ENCODE peak calls at places on chromosome 15, in nine cellular contexts. A is stimulated activated CD4-positive, alpha-beta T cell treated with anti-CD3 and anti-CD28 coated beads, Interleukin-2, amount 100 ng/mL, for 48 hours; L is WTC11; D is nephron progenitor cell; Y is sigmoid colon; Z is mucosa of gallbladder; V is MV-4-11; W is adrenal gland; P is AG04450. Q is an unnamed sample.

GRCh38 chr15:60385620-60386552 is 11.9 kb downstream of the ANXA2 start:
- DNase-seq in L (no peak), P (no peak), W (no peak), V (no peak), A (no peak), Y (no peak), Z (no peak), D (no peak), Q (no peak)

GRCh38 chr15:29857196-29857595 is 34.9 kb upstream of the TJP1 start:
- DNase-seq in A (no peak), P (no peak), L (no peak), D (no peak), Y (no peak), V (no peak), Z (no peak), W (no peak), Q (no peak)

GRCh38 chr15:39583586-39584265 is 2.8 kb downstream of the THBS1 start:
- DNase-seq in L (peak), P (no peak), W (no peak), D (peak), A (peak), Z (no peak), V (no peak), Y (peak), Q (peak)

GRCh38 chr15:53072077-53072476 is 281.9 kb upstream of the ONECUT1 start:
- DNase-seq in L (peak), P (no peak), W (peak), A (peak), Y (no peak), Z (peak), D (peak), V (peak), Q (peak)

GRCh38 chr15:29377141-29377540 is 107.5 kb upstream of the NSMCE3 start:
- DNase-seq in A (no peak), V (peak), Y (no peak), D (no peak), Z (no peak), P (no peak), W (no peak), L (no peak), Q (no peak)

GRCh38 chr15:101407966-101408775 is 81.3 kb downstream of the PCSK6 start:
- DNase-seq in A (no peak), W (no peak), Z (no peak), P (no peak), D (no peak), L (no peak), Y (no peak), V (no peak), Q (no peak)

GRCh38 chr15:65372787-65373067 is 5.1 kb downstream of the IGDCC3 start:
- DNase-seq in Z (no peak), D (no peak), W (no peak), P (no peak), V (no peak), L (no peak), A (no peak), Y (no peak), Q (peak)

GRCh38 chr15:55327392-55327791 is 8.4 kb downstream of the PIGB start:
- DNase-seq in D (no peak), L (no peak), Y (no peak), Z (no peak), P (no peak), W (no peak), V (peak), A (no peak), Q (no peak)

GRCh38 chr15:59268199-59268979 is 61.7 kb downstream of the LDHAL6B start:
- DNase-seq in Y (no peak), L (no peak), V (peak), Z (no peak), P (no peak), D (no peak), W (no peak), A (no peak), Q (no peak)

GRCh38 chr15:26806161-26806560 is 33.3 kb upstream of the GABRB3 start:
- DNase-seq in P (no peak), D (no peak), V (no peak), W (no peak), L (no peak), Y (no peak), A (no peak), Z (peak), Q (no peak)

GRCh38 chr15:84591815-84592214 is 9.0 kb upstream of the ZSCAN2 start:
- DNase-seq in L (no peak), V (no peak), Z (no peak), P (no peak), W (no peak), A (no peak), Y (no peak), D (no peak), Q (no peak)

GRCh38 chr15:64837502-64837901 is 4.2 kb upstream of the PLEKHO2 start:
- DNase-seq in Y (peak), P (no peak), A (no peak), W (no peak), V (peak), D (no peak), Z (no peak), L (no peak), Q (no peak)

GRCh38 chr15:68285243-68285980 is 7.9 kb downstream of the FEM1B start:
- DNase-seq in W (no peak), D (no peak), V (peak), A (no peak), Y (no peak), P (no peak), Z (no peak), L (peak), Q (no peak)

GRCh38 chr15:52682776-52683175 is 3.6 kb upstream of the ATOSA start:
- DNase-seq in V (peak), A (no peak), Z (no peak), D (no peak), Y (no peak), L (no peak), W (no peak), P (no peak), Q (no peak)

GRCh38 chr15:91864669-91865068 is 11.2 kb downstream of the SLCO3A1 start:
- DNase-seq in D (no peak), L (no peak), V (no peak), P (no peak), A (no peak), Z (no peak), W (no peak), Y (no peak), Q (no peak)

GRCh38 chr15:39670687-39671086 is 89.8 kb downstream of the THBS1 start:
- DNase-seq in Y (no peak), Z (no peak), D (no peak), V (no peak), A (no peak), P (no peak), W (no peak), L (no peak), Q (no peak)

GRCh38 chr15:90871716-90872480 is 3.5 kb downstream of the FURIN start:
- DNase-seq in Z (no peak), V (no peak), D (peak), W (no peak), L (peak), Y (no peak), P (no peak), A (no peak), Q (no peak)

GRCh38 chr15:88810449-88810848 is 7.2 kb downstream of the ACAN start:
- DNase-seq in W (no peak), Y (no peak), D (no peak), P (no peak), L (no peak), A (no peak), Z (no peak), V (no peak), Q (no peak)

GRCh38 chr15:51731549-51732267 is 5.7 kb downstream of the LYSMD2 start:
- DNase-seq in L (no peak), W (no peak), Y (no peak), P (peak), A (no peak), Z (peak), D (no peak), V (peak), Q (no peak)

GRCh38 chr15:28989239-28989830 is 103.6 kb downstream of the APBA2 start:
- DNase-seq in L (peak), P (no peak), V (peak), W (no peak), D (no peak), A (no peak), Y (no peak), Z (no peak), Q (peak)

GRCh38 chr15:83380026-83380425 is 67.1 kb upstream of the SH3GL3 start:
- DNase-seq in P (no peak), D (no peak), A (no peak), Y (no peak), V (no peak), Z (no peak), L (no peak), W (no peak), Q (no peak)

GRCh38 chr15:71272932-71273331 is 157.7 kb downstream of the THSD4 start:
- DNase-seq in P (peak), A (no peak), V (no peak), Z (no peak), L (no peak), D (no peak), W (no peak), Y (no peak), Q (no peak)

GRCh38 chr15:66787472-66787871 is 85.4 kb downstream of the SMAD6 start:
- DNase-seq in L (no peak), P (no peak), A (no peak), D (no peak), W (no peak), Y (no peak), V (no peak), Z (no peak), Q (no peak)

GRCh38 chr15:62850791-62851291 is 191.7 kb upstream of the TPM1 start:
- DNase-seq in A (no peak), D (peak), W (no peak), Y (no peak), V (no peak), L (peak), P (peak), Z (no peak), Q (no peak)

GRCh38 chr15:72222433-72222832 is 8.6 kb downstream of the PKM start:
- DNase-seq in Y (peak), V (no peak), D (no peak), L (no peak), Z (peak), W (peak), P (no peak), A (no peak), Q (peak)

GRCh38 chr15:78841307-78841706 is 30.0 kb upstream of the ADAMTS7 start:
- DNase-seq in Y (no peak), P (no peak), L (no peak), Z (no peak), D (no peak), V (no peak), A (no peak), W (no peak), Q (no peak)

GRCh38 chr15:67701669-67702068 is 123.6 kb upstream of the SKOR1 start:
- DNase-seq in V (no peak), D (no peak), P (peak), W (no peak), Y (no peak), Z (no peak), L (no peak), A (no peak), Q (no peak)

GRCh38 chr15:51191072-51191665 is 96.5 kb upstream of the TNFAIP8L3 start:
- DNase-seq in P (no peak), A (no peak), W (peak), Y (no peak), Z (no peak), L (no peak), V (no peak), D (no peak), Q (no peak)

GRCh38 chr15:58931985-58932384 is 1.5 kb downstream of the SLTM start:
- DNase-seq in P (no peak), V (peak), Z (peak), A (no peak), L (no peak), D (no peak), Y (no peak), W (no peak), Q (no peak)

GRCh38 chr15:23566070-23567050 is 886 bp downstream of the MKRN3 start:
- DNase-seq in P (no peak), A (no peak), Z (no peak), W (no peak), Y (no peak), V (peak), L (no peak), D (no peak), Q (no peak)

GRCh38 chr15:98420837-98421236 is 227.5 kb upstream of the IGF1R start:
- DNase-seq in Z (no peak), V (no peak), P (no peak), D (no peak), A (no peak), W (no peak), L (no peak), Y (no peak), Q (no peak)

GRCh38 chr15:60047701-60048100 is 43.6 kb downstream of the FOXB1 start:
- DNase-seq in Y (no peak), L (no peak), D (no peak), W (no peak), P (no peak), V (no peak), A (no peak), Z (no peak), Q (no peak)

GRCh38 chr15:65086680-65087111 is 10.2 kb downstream of the KBTBD13 start:
- DNase-seq in L (no peak), A (no peak), Z (no peak), P (no peak), W (peak), V (no peak), D (no peak), Y (peak), Q (peak)

GRCh38 chr15:51312754-51313390 is 25.5 kb downstream of the CYP19A1 start:
- DNase-seq in D (no peak), Z (no peak), W (no peak), P (no peak), A (no peak), Y (no peak), V (no peak), L (no peak), Q (no peak)

GRCh38 chr15:48266029-48266428 is 59.9 kb downstream of the SLC12A1 start:
- DNase-seq in D (no peak), P (no peak), V (no peak), L (no peak), Z (no peak), Y (no peak), W (no peak), A (no peak), Q (no peak)

GRCh38 chr15:48775556-48775955 is 35.3 kb downstream of the CEP152 start:
- DNase-seq in L (no peak), V (no peak), Z (no peak), Y (no peak), P (no peak), D (no peak), A (no peak), W (no peak), Q (no peak)

GRCh38 chr15:101807345-101807945 is 4.1 kb downstream of the OR4F6 start:
- DNase-seq in L (no peak), Y (no peak), W (no peak), A (no peak), P (peak), Z (no peak), V (no peak), D (no peak), Q (no peak)